ENCODE peak calls at places on chromosomes 12 and 14, in seven cellular contexts. Q is IMR-90, V is Peyer's patch, M is K562, F is body of pancreas, B is spleen, J is heart left ventricle. P is an unnamed sample.

GRCh38 chr12:34345801-34346200 is 323.5 kb downstream of the ALG10 start:
- DNase-seq in Q (no peak), V (no peak), M (peak; percentile 60), F (no peak), B (no peak), J (no peak), P (no peak)

GRCh38 chr14:100988411-100988900 is 84.9 kb upstream of the RTL1 start:
- DNase-seq in Q (peak; percentile 45), V (no peak), M (no peak), F (no peak), B (no peak), J (no peak), P (no peak)

GRCh38 chr12:124771462-124772361 is 92.0 kb downstream of the SCARB1 start:
- DNase-seq in Q (peak; percentile 60), V (peak; percentile 89), M (peak; percentile 87), F (peak; percentile 83), B (peak; percentile 94), J (peak; percentile 85), P (peak; percentile 82)

GRCh38 chr12:76916170-76916540 is 37.3 kb upstream of the CSRP2 start:
- DNase-seq in Q (peak; percentile 27), V (no peak), M (no peak), F (no peak), B (no peak), J (no peak), P (no peak)

GRCh38 chr14:101119830-101120571 is 216.5 kb upstream of the RTL1 start:
- DNase-seq in Q (peak; percentile 11), V (peak; percentile 22), M (no peak), F (no peak), B (peak; percentile 76), J (peak; percentile 39), P (no peak)

GRCh38 chr14:102314242-102315011 is 5.1 kb upstream of the ZNF839 start:
- DNase-seq in Q (peak; percentile 79), V (peak; percentile 90), M (peak; percentile 85), F (peak; percentile 88), B (peak; percentile 96), J (peak; percentile 90), P (peak; percentile 85)

GRCh38 chr12:16299403-16299802 is 21.9 kb upstream of the SLC15A5 start:
- DNase-seq in Q (peak; percentile 1), V (no peak), M (no peak), F (no peak), B (no peak), J (no peak), P (no peak)

GRCh38 chr14:68106456-68106855 is 286.9 kb downstream of the RAD51B start:
- DNase-seq in Q (no peak), V (no peak), M (no peak), F (no peak), B (no peak), J (no peak), P (no peak)

GRCh38 chr12:31491819-31492598 is 98.9 kb downstream of the DENND5B start:
- DNase-seq in Q (peak; percentile 85), V (no peak), M (no peak), F (no peak), B (no peak), J (no peak), P (no peak)

GRCh38 chr12:100248886-100249285 is 18.0 kb downstream of the DEPDC4 start:
- DNase-seq in Q (peak; percentile 45), V (no peak), M (no peak), F (no peak), B (no peak), J (no peak), P (no peak)

GRCh38 chr14:64708148-64709004 is 4.2 kb downstream of the PLEKHG3 start:
- DNase-seq in Q (peak; percentile 44), V (no peak), M (no peak), F (peak; percentile 82), B (peak; percentile 91), J (peak; percentile 65), P (no peak)

GRCh38 chr12:29382251-29382650 is 1.3 kb upstream of the ERGIC2 start:
- DNase-seq in Q (no peak), V (no peak), M (no peak), F (no peak), B (no peak), J (no peak), P (no peak)

GRCh38 chr14:104130974-104131651 is 7.3 kb upstream of the KIF26A start:
- DNase-seq in Q (peak; percentile 1), V (peak; percentile 65), M (no peak), F (peak; percentile 83), B (peak; percentile 58), J (peak; percentile 81), P (no peak)

GRCh38 chr14:105283899-105284298 is 16.9 kb downstream of the BRF1 start:
- DNase-seq in Q (no peak), V (no peak), M (no peak), F (no peak), B (no peak), J (no peak), P (no peak)

DNA sequence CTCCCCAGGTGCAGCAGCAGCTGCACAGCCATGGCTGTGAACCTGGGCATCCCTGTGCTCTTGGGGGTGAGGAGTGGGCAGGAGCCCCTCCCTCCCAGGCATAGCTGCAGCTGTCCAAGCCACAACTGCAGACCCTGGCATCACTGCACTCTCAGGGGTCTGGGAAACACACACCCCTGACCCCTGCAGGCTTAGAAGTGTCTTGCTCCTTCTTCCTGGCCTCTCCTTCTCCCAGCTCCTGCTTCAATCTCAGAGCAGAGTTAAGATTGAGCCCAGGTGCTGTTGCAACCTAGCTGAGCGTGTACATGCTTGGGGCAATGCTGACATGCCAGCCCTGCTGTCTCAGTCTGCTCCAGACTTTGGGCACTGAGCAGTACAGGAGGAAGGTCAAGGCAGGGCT is 833.6 kb downstream of the FLRT2 start:
- DNase-seq in Q (no peak), V (no peak), M (no peak), F (no peak), B (no peak), J (no peak), P (no peak)
- TF ChIP-seq POLR2A in Q (no peak), V (no peak), M (no peak), F (no peak), B (no peak), J (no peak), P (no peak)

DNA sequence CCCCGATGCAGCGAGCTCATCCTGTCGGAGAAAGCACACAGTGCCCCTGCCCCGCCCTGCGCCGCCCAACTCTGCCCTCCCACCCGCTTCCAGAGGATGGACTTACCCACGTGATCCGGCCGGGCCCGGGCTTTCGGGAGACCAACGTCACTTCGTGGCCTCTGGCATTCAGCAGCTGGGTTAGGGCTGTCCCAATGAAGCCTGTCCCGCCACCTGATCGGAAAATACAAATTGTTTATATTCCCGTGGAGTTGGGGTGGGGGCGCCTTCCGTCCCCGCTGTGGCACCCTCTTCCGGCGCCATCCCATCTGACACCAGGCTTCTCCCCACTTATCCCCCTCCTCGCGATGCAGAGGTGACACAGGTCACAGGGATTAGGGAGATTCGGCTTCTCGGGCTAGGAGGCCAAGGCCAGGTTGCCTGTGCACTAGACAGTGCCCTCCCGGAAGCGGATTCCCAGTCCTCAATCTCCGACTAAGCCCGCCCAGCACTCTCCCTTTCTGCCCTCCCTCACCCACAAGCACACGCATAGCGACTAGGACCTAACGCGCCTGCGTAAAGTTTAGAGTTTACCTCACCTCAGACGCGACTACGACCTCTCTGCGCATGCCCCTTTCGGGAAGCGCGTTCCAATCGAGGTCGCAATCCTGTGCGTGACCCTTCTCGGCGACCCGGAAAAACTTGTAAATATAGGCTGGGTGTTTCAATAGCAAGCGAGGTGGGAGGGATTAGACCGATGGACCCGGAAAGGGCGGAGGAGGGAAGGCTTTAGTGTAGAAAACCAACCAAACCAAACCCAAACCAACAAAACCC is at the start of gene SDR39U1:
- DNase-seq in Q (peak; percentile 99), V (peak; percentile 94), M (peak; percentile 97), F (peak; percentile 99), B (peak; percentile 97), J (peak; percentile 98), P (peak; percentile 99)
- TF ChIP-seq POLR2A in Q (peak; percentile 92), V (peak; percentile 94), M (peak; percentile 90), F (peak; percentile 98), B (peak; percentile 71), J (peak; percentile 34), P (peak; percentile 94)

GRCh38 chr12:56117778-56118687 is at the start of gene ZC3H10:
- DNase-seq in Q (peak; percentile 100), V (peak; percentile 96), M (peak; percentile 100), F (peak; percentile 99), B (peak; percentile 100), J (peak; percentile 99), P (peak; percentile 100)
- TF ChIP-seq POLR2A in Q (peak; percentile 97), V (peak; percentile 91), M (peak; percentile 99), F (peak; percentile 90), B (peak; percentile 84), J (no peak), P (peak; percentile 96)

DNA sequence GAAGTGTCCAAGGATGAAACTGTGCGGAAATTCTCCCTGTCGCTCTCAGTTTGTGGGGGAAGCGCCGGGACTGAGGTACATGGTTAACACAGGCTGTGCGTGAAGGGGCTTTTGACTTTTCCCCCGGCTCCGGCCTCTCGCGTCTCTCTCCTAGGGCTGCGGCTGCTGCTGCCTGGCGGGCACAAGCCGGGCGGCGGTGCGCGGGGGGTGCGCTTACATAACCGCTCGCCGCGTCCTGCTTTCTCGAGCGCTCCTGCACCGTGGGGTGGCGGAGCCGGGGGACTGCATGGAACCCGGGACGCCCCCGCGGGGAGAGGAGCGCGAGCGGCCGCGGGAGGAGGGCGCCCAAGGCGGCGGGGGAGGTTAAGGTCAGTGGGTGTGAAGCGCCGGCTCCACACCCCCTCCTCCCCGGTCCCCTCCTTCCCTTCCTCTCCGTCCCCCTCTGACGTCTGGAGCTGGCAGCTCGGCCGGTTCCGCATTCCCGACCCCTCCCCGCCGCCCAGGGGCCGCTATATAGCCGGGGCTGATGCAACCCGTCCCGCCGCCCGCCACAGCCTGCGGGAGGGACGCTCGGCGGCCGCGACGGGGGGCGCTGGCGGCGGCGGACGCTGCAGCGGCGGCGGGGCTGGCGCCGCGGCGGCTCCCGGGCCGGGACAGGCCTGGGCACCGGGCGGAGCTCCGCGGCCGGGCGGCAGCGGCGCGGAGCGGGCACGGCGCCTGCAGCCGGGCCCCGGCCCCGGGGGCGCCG is at the start of gene JDP2:
- DNase-seq in Q (peak; percentile 76), V (peak; percentile 93), M (peak; percentile 40), F (peak; percentile 95), B (peak; percentile 96), J (peak; percentile 97), P (peak; percentile 42)
- TF ChIP-seq POLR2A in Q (peak; percentile 82), V (peak; percentile 93), M (no peak), F (peak; percentile 86), B (peak; percentile 67), J (peak; percentile 21), P (no peak)

GRCh38 chr12:9133243-9133938 is 17.7 kb upstream of the A2M start:
- DNase-seq in Q (no peak), V (no peak), M (no peak), F (no peak), B (no peak), J (no peak), P (no peak)
- TF ChIP-seq POLR2A in Q (no peak), V (no peak), M (no peak), F (no peak), B (no peak), J (no peak), P (no peak)

DNA sequence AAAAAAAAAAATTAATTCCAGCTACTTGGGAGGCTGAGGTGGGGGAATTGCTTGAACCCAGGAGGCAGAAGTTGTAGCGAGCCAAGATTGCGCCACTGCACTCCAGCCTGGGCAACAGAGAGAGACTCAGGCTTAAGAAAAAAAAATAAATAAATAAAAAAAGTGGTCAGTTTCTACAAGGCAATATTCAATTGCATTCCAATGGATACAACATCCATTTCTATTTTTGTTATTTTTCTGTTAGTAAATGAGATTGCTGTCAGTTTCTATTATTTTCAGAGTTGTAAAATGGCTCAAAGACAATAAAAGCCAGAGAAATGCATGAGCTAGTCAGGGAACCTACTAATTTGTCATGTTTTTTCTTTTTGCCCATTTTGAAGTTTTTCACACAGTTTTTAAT is 119.2 kb downstream of the PDE3A start:
- DNase-seq in Q (no peak), V (no peak), M (no peak), F (no peak), B (no peak), J (no peak), P (no peak)
- TF ChIP-seq POLR2A in Q (no peak), V (no peak), M (no peak), F (no peak), B (no peak), J (no peak), P (no peak)